ENCODE peak calls at places on chromosomes 7 and 10, in ten cellular contexts. One of them, this sample, is unnamed.

GRCh38 chr7:115008465-115009114 is 86.7 kb downstream of the MDFIC start:
- DNase-seq in lower lobe of right lung: no peak
- DNase-seq in right cardiac atrium: peak; percentile 95
- DNase-seq in fibroblast of lung: peak; percentile 76
- DNase-seq in astrocyte: peak; percentile 72
- DNase-seq in naive thymus-derived CD4-positive, alpha-beta T cell: peak; percentile 23
- DNase-seq in psoas muscle: peak; percentile 80
- DNase-seq in PC-3: no peak
- DNase-seq in adrenal gland: peak; percentile 67
- DNase-seq in tibial nerve: peak; percentile 75
- DNase-seq in this sample: peak; percentile 85

GRCh38 chr10:70478191-70479160 is at the start of gene PALD1:
- DNase-seq in PC-3: peak; percentile 70
- DNase-seq in psoas muscle: peak; percentile 72
- DNase-seq in tibial nerve: peak; percentile 37
- DNase-seq in fibroblast of lung: peak; percentile 58
- DNase-seq in adrenal gland: peak; percentile 61
- DNase-seq in lower lobe of right lung: peak; percentile 78
- DNase-seq in astrocyte: peak; percentile 39
- DNase-seq in right cardiac atrium: peak; percentile 93
- DNase-seq in naive thymus-derived CD4-positive, alpha-beta T cell: peak; percentile 71
- DNase-seq in this sample: peak; percentile 57

GRCh38 chr7:112204072-112204775 is 2.0 kb downstream of the DOCK4 start:
- DNase-seq in adrenal gland: no peak
- DNase-seq in psoas muscle: no peak
- DNase-seq in PC-3: peak; percentile 19
- DNase-seq in lower lobe of right lung: no peak
- DNase-seq in fibroblast of lung: no peak
- DNase-seq in tibial nerve: no peak
- DNase-seq in naive thymus-derived CD4-positive, alpha-beta T cell: no peak
- DNase-seq in astrocyte: no peak
- DNase-seq in right cardiac atrium: peak; percentile 39
- DNase-seq in this sample: peak; percentile 49

GRCh38 chr10:86020139-86020538 is 346.5 kb downstream of the GRID1 start:
- DNase-seq in fibroblast of lung: no peak
- DNase-seq in tibial nerve: no peak
- DNase-seq in lower lobe of right lung: no peak
- DNase-seq in psoas muscle: no peak
- DNase-seq in astrocyte: no peak
- DNase-seq in adrenal gland: no peak
- DNase-seq in PC-3: no peak
- DNase-seq in right cardiac atrium: no peak
- DNase-seq in naive thymus-derived CD4-positive, alpha-beta T cell: no peak
- DNase-seq in this sample: no peak

GRCh38 chr10:17873946-17874345 is 64.8 kb downstream of the MRC1 start:
- DNase-seq in lower lobe of right lung: no peak
- DNase-seq in PC-3: no peak
- DNase-seq in right cardiac atrium: no peak
- DNase-seq in astrocyte: no peak
- DNase-seq in tibial nerve: no peak
- DNase-seq in fibroblast of lung: no peak
- DNase-seq in naive thymus-derived CD4-positive, alpha-beta T cell: no peak
- DNase-seq in adrenal gland: no peak
- DNase-seq in psoas muscle: no peak
- DNase-seq in this sample: no peak

GRCh38 chr7:152341914-152342236 is 93.9 kb downstream of the KMT2C start:
- DNase-seq in tibial nerve: no peak
- DNase-seq in lower lobe of right lung: no peak
- DNase-seq in adrenal gland: no peak
- DNase-seq in right cardiac atrium: no peak
- DNase-seq in fibroblast of lung: no peak
- DNase-seq in naive thymus-derived CD4-positive, alpha-beta T cell: no peak
- DNase-seq in psoas muscle: no peak
- DNase-seq in astrocyte: no peak
- DNase-seq in PC-3: no peak
- DNase-seq in this sample: no peak

GRCh38 chr10:132644544-132645530 is 107.2 kb downstream of the INPP5A start:
- DNase-seq in adrenal gland: no peak
- DNase-seq in fibroblast of lung: no peak
- DNase-seq in psoas muscle: no peak
- DNase-seq in tibial nerve: no peak
- DNase-seq in astrocyte: no peak
- DNase-seq in PC-3: no peak
- DNase-seq in right cardiac atrium: no peak
- DNase-seq in naive thymus-derived CD4-positive, alpha-beta T cell: no peak
- DNase-seq in lower lobe of right lung: peak; percentile 39
- DNase-seq in this sample: no peak

GRCh38 chr7:64642875-64643274 is 23.1 kb upstream of the ZNF107 start:
- DNase-seq in right cardiac atrium: no peak
- DNase-seq in fibroblast of lung: no peak
- DNase-seq in astrocyte: no peak
- DNase-seq in psoas muscle: no peak
- DNase-seq in PC-3: no peak
- DNase-seq in adrenal gland: no peak
- DNase-seq in lower lobe of right lung: no peak
- DNase-seq in tibial nerve: no peak
- DNase-seq in naive thymus-derived CD4-positive, alpha-beta T cell: no peak
- DNase-seq in this sample: no peak

GRCh38 chr7:93015193-93016084 is 102.3 kb downstream of the SAMD9 start:
- DNase-seq in tibial nerve: no peak
- DNase-seq in PC-3: peak; percentile 13
- DNase-seq in adrenal gland: no peak
- DNase-seq in fibroblast of lung: peak; percentile 84
- DNase-seq in lower lobe of right lung: no peak
- DNase-seq in naive thymus-derived CD4-positive, alpha-beta T cell: no peak
- DNase-seq in astrocyte: peak; percentile 79
- DNase-seq in psoas muscle: no peak
- DNase-seq in right cardiac atrium: no peak
- DNase-seq in this sample: peak; percentile 64

GRCh38 chr10:34715511-34716187 is 99.4 kb downstream of the PARD3 start:
- DNase-seq in naive thymus-derived CD4-positive, alpha-beta T cell: no peak
- DNase-seq in astrocyte: peak; percentile 29
- DNase-seq in PC-3: no peak
- DNase-seq in fibroblast of lung: no peak
- DNase-seq in right cardiac atrium: no peak
- DNase-seq in lower lobe of right lung: no peak
- DNase-seq in psoas muscle: no peak
- DNase-seq in tibial nerve: no peak
- DNase-seq in adrenal gland: no peak
- DNase-seq in this sample: no peak

GRCh38 chr10:95279042-95279820 is 11.6 kb downstream of the PDLIM1 start:
- DNase-seq in adrenal gland: no peak
- DNase-seq in astrocyte: peak; percentile 62
- DNase-seq in PC-3: peak; percentile 70
- DNase-seq in fibroblast of lung: peak; percentile 73
- DNase-seq in lower lobe of right lung: no peak
- DNase-seq in right cardiac atrium: no peak
- DNase-seq in tibial nerve: no peak
- DNase-seq in psoas muscle: no peak
- DNase-seq in naive thymus-derived CD4-positive, alpha-beta T cell: no peak
- DNase-seq in this sample: peak; percentile 93

GRCh38 chr10:63554666-63555065 is 33.5 kb downstream of the REEP3 start:
- DNase-seq in adrenal gland: no peak
- DNase-seq in psoas muscle: no peak
- DNase-seq in fibroblast of lung: peak; percentile 99
- DNase-seq in lower lobe of right lung: peak; percentile 56
- DNase-seq in naive thymus-derived CD4-positive, alpha-beta T cell: no peak
- DNase-seq in tibial nerve: no peak
- DNase-seq in PC-3: peak; percentile 89
- DNase-seq in astrocyte: peak; percentile 99
- DNase-seq in right cardiac atrium: no peak
- DNase-seq in this sample: peak; percentile 85

GRCh38 chr7:26688388-26688787 is 176.0 kb downstream of the SKAP2 start:
- DNase-seq in naive thymus-derived CD4-positive, alpha-beta T cell: no peak
- DNase-seq in tibial nerve: no peak
- DNase-seq in right cardiac atrium: no peak
- DNase-seq in lower lobe of right lung: no peak
- DNase-seq in astrocyte: no peak
- DNase-seq in fibroblast of lung: no peak
- DNase-seq in psoas muscle: no peak
- DNase-seq in adrenal gland: no peak
- DNase-seq in PC-3: no peak
- DNase-seq in this sample: no peak

GRCh38 chr7:26688936-26689506 is 175.4 kb downstream of the SKAP2 start:
- DNase-seq in psoas muscle: no peak
- DNase-seq in PC-3: no peak
- DNase-seq in fibroblast of lung: no peak
- DNase-seq in naive thymus-derived CD4-positive, alpha-beta T cell: no peak
- DNase-seq in tibial nerve: no peak
- DNase-seq in right cardiac atrium: no peak
- DNase-seq in astrocyte: no peak
- DNase-seq in lower lobe of right lung: no peak
- DNase-seq in adrenal gland: no peak
- DNase-seq in this sample: no peak

GRCh38 chr7:26684447-26684846 is 179.9 kb downstream of the SKAP2 start:
- DNase-seq in tibial nerve: no peak
- DNase-seq in fibroblast of lung: peak; percentile 15
- DNase-seq in right cardiac atrium: no peak
- DNase-seq in PC-3: no peak
- DNase-seq in astrocyte: no peak
- DNase-seq in lower lobe of right lung: no peak
- DNase-seq in psoas muscle: no peak
- DNase-seq in naive thymus-derived CD4-positive, alpha-beta T cell: no peak
- DNase-seq in adrenal gland: no peak
- DNase-seq in this sample: no peak

GRCh38 chr7:26685636-26686035 is 178.8 kb downstream of the SKAP2 start:
- DNase-seq in naive thymus-derived CD4-positive, alpha-beta T cell: no peak
- DNase-seq in PC-3: no peak
- DNase-seq in astrocyte: no peak
- DNase-seq in adrenal gland: no peak
- DNase-seq in psoas muscle: no peak
- DNase-seq in lower lobe of right lung: no peak
- DNase-seq in right cardiac atrium: no peak
- DNase-seq in tibial nerve: no peak
- DNase-seq in fibroblast of lung: no peak
- DNase-seq in this sample: no peak

GRCh38 chr7:26686448-26686981 is 177.9 kb downstream of the SKAP2 start:
- DNase-seq in adrenal gland: peak; percentile 43
- DNase-seq in naive thymus-derived CD4-positive, alpha-beta T cell: no peak
- DNase-seq in fibroblast of lung: peak; percentile 72
- DNase-seq in PC-3: peak; percentile 63
- DNase-seq in psoas muscle: peak; percentile 19
- DNase-seq in tibial nerve: no peak
- DNase-seq in lower lobe of right lung: peak; percentile 49
- DNase-seq in right cardiac atrium: peak; percentile 35
- DNase-seq in astrocyte: peak; percentile 64
- DNase-seq in this sample: peak; percentile 60
- H3K4me1 ChIP-seq in adrenal gland: peaks cover 27% of the 10 kb centered on the region
- H3K4me1 ChIP-seq in naive thymus-derived CD4-positive, alpha-beta T cell: no peaks in the 10 kb centered on the region
- H3K4me1 ChIP-seq in fibroblast of lung: peaks cover 19% of the 10 kb centered on the region
- H3K4me1 ChIP-seq in PC-3: peaks cover 15% of the 10 kb centered on the region
- H3K4me1 ChIP-seq in psoas muscle: peaks cover 6% of the 10 kb centered on the region
- H3K4me1 ChIP-seq in tibial nerve: peaks cover 44% of the 10 kb centered on the region
- H3K4me1 ChIP-seq in lower lobe of right lung: peaks cover 51% of the 10 kb centered on the region
- H3K4me1 ChIP-seq in right cardiac atrium: no peaks in the 10 kb centered on the region
- H3K4me1 ChIP-seq in astrocyte: peaks cover 4% of the 10 kb centered on the region
- H3K4me1 ChIP-seq in this sample: peaks cover 15% of the 10 kb centered on the region

DNA sequence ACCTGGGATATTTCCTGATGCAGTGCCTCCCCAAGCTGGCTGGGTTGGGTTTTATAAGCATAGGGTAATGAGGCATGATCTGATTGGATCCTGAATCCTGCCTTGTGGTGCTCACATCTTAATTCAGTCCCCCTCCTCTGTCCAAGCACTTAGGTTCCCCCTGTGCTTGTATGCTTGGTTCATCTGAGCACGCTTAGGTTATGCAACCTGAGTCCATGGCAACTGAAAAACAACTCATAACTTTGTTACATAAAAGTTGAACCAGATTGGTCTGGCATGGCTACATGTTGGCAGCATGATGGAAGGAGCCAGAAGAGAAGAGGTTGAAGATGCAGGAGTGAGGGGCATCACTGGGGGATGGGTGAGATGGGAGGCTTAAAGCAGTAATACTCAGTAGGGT is 57.3 kb upstream of the OSBPL3 start:
- DNase-seq in lower lobe of right lung: no peak
- DNase-seq in PC-3: no peak
- DNase-seq in psoas muscle: no peak
- DNase-seq in right cardiac atrium: no peak
- DNase-seq in tibial nerve: no peak
- DNase-seq in astrocyte: no peak
- DNase-seq in naive thymus-derived CD4-positive, alpha-beta T cell: no peak
- DNase-seq in fibroblast of lung: no peak
- DNase-seq in adrenal gland: no peak
- DNase-seq in this sample: peak; percentile 34
- H3K4me1 ChIP-seq in lower lobe of right lung: no peaks in the 10 kb centered on the region
- H3K4me1 ChIP-seq in PC-3: no peaks in the 10 kb centered on the region
- H3K4me1 ChIP-seq in psoas muscle: no peaks in the 10 kb centered on the region
- H3K4me1 ChIP-seq in right cardiac atrium: no peaks in the 10 kb centered on the region
- H3K4me1 ChIP-seq in tibial nerve: no peaks in the 10 kb centered on the region
- H3K4me1 ChIP-seq in astrocyte: peaks cover 11% of the 10 kb centered on the region
- H3K4me1 ChIP-seq in naive thymus-derived CD4-positive, alpha-beta T cell: no peaks in the 10 kb centered on the region
- H3K4me1 ChIP-seq in fibroblast of lung: no peaks in the 10 kb centered on the region
- H3K4me1 ChIP-seq in adrenal gland: no peaks in the 10 kb centered on the region
- H3K4me1 ChIP-seq in this sample: peaks cover 12% of the 10 kb centered on the region

GRCh38 chr10:72690071-72690755 is 1.7 kb upstream of the MCU start:
- DNase-seq in PC-3: peak; percentile 54
- DNase-seq in psoas muscle: no peak
- DNase-seq in tibial nerve: no peak
- DNase-seq in naive thymus-derived CD4-positive, alpha-beta T cell: no peak
- DNase-seq in astrocyte: no peak
- DNase-seq in adrenal gland: no peak
- DNase-seq in lower lobe of right lung: no peak
- DNase-seq in right cardiac atrium: no peak
- DNase-seq in fibroblast of lung: no peak
- DNase-seq in this sample: no peak
- H3K4me1 ChIP-seq in PC-3: peaks cover 48% of the 10 kb centered on the region
- H3K4me1 ChIP-seq in psoas muscle: peaks cover 54% of the 10 kb centered on the region
- H3K4me1 ChIP-seq in tibial nerve: peaks cover 30% of the 10 kb centered on the region
- H3K4me1 ChIP-seq in naive thymus-derived CD4-positive, alpha-beta T cell: peaks cover 12% of the 10 kb centered on the region
- H3K4me1 ChIP-seq in astrocyte: peaks cover 27% of the 10 kb centered on the region
- H3K4me1 ChIP-seq in adrenal gland: peaks cover 27% of the 10 kb centered on the region
- H3K4me1 ChIP-seq in lower lobe of right lung: peaks cover 30% of the 10 kb centered on the region
- H3K4me1 ChIP-seq in right cardiac atrium: no peaks in the 10 kb centered on the region
- H3K4me1 ChIP-seq in fibroblast of lung: peaks cover 7% of the 10 kb centered on the region
- H3K4me1 ChIP-seq in this sample: peaks cover 32% of the 10 kb centered on the region

GRCh38 chr10:96671207-96671890 is 49.0 kb downstream of the PIK3AP1 start:
- DNase-seq in psoas muscle: no peak
- DNase-seq in astrocyte: no peak
- DNase-seq in naive thymus-derived CD4-positive, alpha-beta T cell: no peak
- DNase-seq in lower lobe of right lung: no peak
- DNase-seq in right cardiac atrium: no peak
- DNase-seq in PC-3: no peak
- DNase-seq in adrenal gland: no peak
- DNase-seq in fibroblast of lung: no peak
- DNase-seq in tibial nerve: no peak
- DNase-seq in this sample: no peak
- H3K4me1 ChIP-seq in psoas muscle: no peaks in the 10 kb centered on the region
- H3K4me1 ChIP-seq in astrocyte: peaks cover 16% of the 10 kb centered on the region
- H3K4me1 ChIP-seq in naive thymus-derived CD4-positive, alpha-beta T cell: peaks cover 21% of the 10 kb centered on the region
- H3K4me1 ChIP-seq in lower lobe of right lung: peaks cover 26% of the 10 kb centered on the region
- H3K4me1 ChIP-seq in right cardiac atrium: no peaks in the 10 kb centered on the region
- H3K4me1 ChIP-seq in PC-3: peaks cover 6% of the 10 kb centered on the region
- H3K4me1 ChIP-seq in adrenal gland: peaks cover 16% of the 10 kb centered on the region
- H3K4me1 ChIP-seq in fibroblast of lung: no peaks in the 10 kb centered on the region
- H3K4me1 ChIP-seq in tibial nerve: peaks cover 23% of the 10 kb centered on the region
- H3K4me1 ChIP-seq in this sample: no peaks in the 10 kb centered on the region

GRCh38 chr7:132752431-132752830 is 176.2 kb upstream of the PLXNA4 start:
- DNase-seq in psoas muscle: no peak
- DNase-seq in adrenal gland: no peak
- DNase-seq in PC-3: peak; percentile 35
- DNase-seq in astrocyte: peak; percentile 80
- DNase-seq in right cardiac atrium: no peak
- DNase-seq in tibial nerve: no peak
- DNase-seq in naive thymus-derived CD4-positive, alpha-beta T cell: no peak
- DNase-seq in fibroblast of lung: peak; percentile 81
- DNase-seq in lower lobe of right lung: no peak
- DNase-seq in this sample: peak; percentile 15
- H3K4me1 ChIP-seq in psoas muscle: no peaks in the 10 kb centered on the region
- H3K4me1 ChIP-seq in adrenal gland: no peaks in the 10 kb centered on the region
- H3K4me1 ChIP-seq in PC-3: peaks cover 6% of the 10 kb centered on the region
- H3K4me1 ChIP-seq in astrocyte: peaks cover 14% of the 10 kb centered on the region
- H3K4me1 ChIP-seq in right cardiac atrium: peaks cover 2% of the 10 kb centered on the region
- H3K4me1 ChIP-seq in tibial nerve: peaks cover 6% of the 10 kb centered on the region
- H3K4me1 ChIP-seq in naive thymus-derived CD4-positive, alpha-beta T cell: no peaks in the 10 kb centered on the region
- H3K4me1 ChIP-seq in fibroblast of lung: no peaks in the 10 kb centered on the region
- H3K4me1 ChIP-seq in lower lobe of right lung: no peaks in the 10 kb centered on the region
- H3K4me1 ChIP-seq in this sample: peaks cover 9% of the 10 kb centered on the region

This sample was measured in GM23248.